ENCODE peak calls at places on chromosomes 2 and 18, in ten cellular contexts. R is ELF-1; I is anterior cingulate cortex; G is stimulated activated CD4-positive, alpha-beta T cell treated with anti-CD3 and anti-CD28 coated beads, Interleukin-15, amount 100 ng/mL, for 24 hours; O is CD4-positive, alpha-beta memory T cell; B is RKO; E is C1 segment of cervical spinal cord; W is AG04449; H is GDM1; M is activated CD4-positive, alpha-beta T cell treated with anti-CD3 and anti-CD28 coated beads, Interleukin-2, amount 50 U/mL, for 1 hour. J is an unnamed sample.

GRCh38 chr18:55833543-55833942 is 245.6 kb upstream of the TCF4 start:
- DNase-seq in G (no peak), R (peak; percentile 61), M (no peak), W (peak; percentile 94), E (no peak), H (no peak), I (no peak), B (peak; percentile 60), O (no peak), J (peak; percentile 92)

GRCh38 chr18:32769242-32770180 is 3.3 kb downstream of the KLHL14 start:
- DNase-seq in M (no peak), B (no peak), G (peak; percentile 5), E (no peak), R (peak; percentile 72), H (no peak), I (no peak), W (no peak), O (no peak), J (no peak)

GRCh38 chr2:53018830-53019425 is 748.7 kb upstream of the CHAC2 start:
- DNase-seq in H (no peak), M (no peak), O (no peak), I (no peak), W (no peak), E (no peak), R (no peak), B (no peak), G (no peak), J (no peak)

GRCh38 chr18:75618146-75618545 is 190.6 kb upstream of the SMIM21 start:
- DNase-seq in I (no peak), M (no peak), W (no peak), B (no peak), O (no peak), E (no peak), R (no peak), H (no peak), G (no peak), J (no peak)

GRCh38 chr2:231672617-231673347 is 35.5 kb upstream of the PTMA start:
- DNase-seq in B (no peak), W (no peak), G (peak; percentile 34), M (no peak), I (no peak), E (no peak), R (peak; percentile 91), O (no peak), H (peak; percentile 29), J (no peak)

GRCh38 chr2:215748446-215748845 is 264.9 kb downstream of the MREG start:
- DNase-seq in O (no peak), M (no peak), I (peak; percentile 5), W (no peak), E (peak; percentile 8), G (no peak), H (no peak), R (no peak), B (no peak), J (no peak)

GRCh38 chr2:217907266-217907665 is 95.5 kb downstream of the TNS1 start:
- DNase-seq in M (no peak), E (no peak), B (no peak), W (no peak), R (no peak), I (no peak), G (no peak), O (no peak), H (no peak), J (no peak)

GRCh38 chr2:29920130-29920577 is 1.2 kb downstream of the ALK start:
- DNase-seq in R (peak; percentile 85), H (peak; percentile 20), W (no peak), O (peak; percentile 32), M (peak; percentile 39), G (peak; percentile 69), B (no peak), I (peak; percentile 11), E (peak; percentile 26), J (no peak)

GRCh38 chr2:44596537-44597320 is 235.0 kb downstream of the CAMKMT start:
- DNase-seq in M (no peak), B (no peak), G (no peak), O (no peak), I (no peak), H (no peak), R (no peak), W (no peak), E (no peak), J (no peak)

GRCh38 chr2:10688921-10689807 is 611 bp downstream of the NOL10 start:
- DNase-seq in I (no peak), B (peak; percentile 61), M (no peak), W (no peak), E (no peak), H (no peak), R (no peak), G (peak; percentile 36), O (no peak), J (no peak)

GRCh38 chr18:51153659-51154371 is 43.7 kb downstream of the MEX3C start:
- DNase-seq in R (no peak), H (no peak), G (peak; percentile 62), I (no peak), W (no peak), B (no peak), O (peak; percentile 39), M (peak; percentile 25), E (no peak), J (no peak)

GRCh38 chr2:263774-264492 is at the start of gene SH3YL1:
- DNase-seq in R (peak; percentile 55), H (no peak), M (peak; percentile 62), B (no peak), O (peak; percentile 76), W (no peak), I (no peak), E (no peak), G (peak; percentile 57), J (no peak)

GRCh38 chr2:26612522-26613240 is 28.5 kb downstream of the CIB4 start:
- DNase-seq in O (no peak), B (no peak), E (peak; percentile 38), W (no peak), M (no peak), H (peak; percentile 25), R (no peak), G (no peak), I (no peak), J (no peak)

GRCh38 chr18:31901063-31901462 is 41.9 kb downstream of the TRAPPC8 start:
- DNase-seq in W (no peak), I (no peak), E (no peak), M (no peak), R (no peak), G (no peak), H (no peak), B (no peak), O (no peak), J (no peak)

GRCh38 chr2:37590119-37590571 is 81.3 kb downstream of the CDC42EP3 start:
- DNase-seq in B (no peak), O (no peak), E (no peak), G (no peak), I (no peak), R (no peak), W (peak; percentile 69), M (no peak), H (no peak), J (peak; percentile 87)

GRCh38 chr2:198857246-198857645 is 600.5 kb downstream of the SATB2 start:
- DNase-seq in M (no peak), B (no peak), H (no peak), E (no peak), G (no peak), R (no peak), I (no peak), W (no peak), O (no peak), J (no peak)

GRCh38 chr2:130754811-130755210 is 529 bp upstream of the AMER3 start:
- DNase-seq in M (no peak), G (no peak), R (no peak), H (no peak), I (no peak), O (no peak), E (no peak), W (no peak), B (no peak), J (no peak)

GRCh38 chr2:46942143-46942526 is 26.5 kb upstream of the MCFD2 start:
- DNase-seq in E (no peak), I (no peak), R (no peak), M (peak; percentile 69), H (no peak), G (peak; percentile 78), O (peak; percentile 79), W (no peak), B (peak; percentile 45), J (no peak)

GRCh38 chr2:48016620-48017019 is 110.3 kb upstream of the FBXO11 start:
- DNase-seq in I (no peak), W (no peak), B (no peak), M (no peak), R (no peak), E (no peak), H (no peak), G (no peak), O (no peak), J (no peak)

GRCh38 chr2:47288864-47289263 is 114.1 kb upstream of the MSH2 start:
- DNase-seq in O (no peak), H (no peak), W (peak; percentile 95), G (no peak), B (no peak), I (no peak), M (no peak), R (no peak), E (no peak), J (peak; percentile 86)

GRCh38 chr2:107809835-107810234 is 16.9 kb upstream of the RGPD4 start:
- DNase-seq in E (no peak), M (no peak), B (no peak), G (no peak), I (no peak), H (no peak), O (no peak), W (no peak), R (no peak), J (no peak)

GRCh38 chr2:110106642-110107041 is 9.0 kb downstream of the MALL start:
- DNase-seq in W (peak; percentile 40), I (no peak), B (no peak), O (no peak), R (no peak), H (no peak), E (no peak), M (no peak), G (no peak), J (peak; percentile 95)

GRCh38 chr2:18047114-18047695 is 168.7 kb downstream of the KCNS3 start:
- DNase-seq in B (no peak), M (no peak), I (no peak), H (no peak), W (no peak), O (no peak), G (no peak), E (no peak), R (no peak), J (no peak)

GRCh38 chr2:136129601-136130000 is 11.7 kb upstream of the CXCR4 start:
- DNase-seq in G (no peak), E (no peak), H (no peak), R (no peak), O (peak; percentile 86), I (no peak), M (no peak), W (no peak), B (peak; percentile 11), J (no peak)

GRCh38 chr2:138391956-138392355 is 109.6 kb upstream of the SPOPL start:
- DNase-seq in H (no peak), G (no peak), R (no peak), O (no peak), B (peak; percentile 19), I (no peak), E (no peak), W (no peak), M (no peak), J (no peak)

GRCh38 chr18:37604032-37604431 is 38.4 kb upstream of the CELF4 start:
- DNase-seq in W (no peak), H (peak; percentile 43), G (no peak), M (no peak), I (no peak), R (no peak), B (no peak), O (no peak), E (no peak), J (no peak)

GRCh38 chr2:48105848-48106247 is 199.6 kb upstream of the FBXO11 start:
- DNase-seq in R (no peak), G (no peak), H (no peak), W (no peak), O (no peak), B (no peak), I (no peak), E (no peak), M (no peak), J (no peak)

GRCh38 chr2:239927424-239927981 is 97.6 kb downstream of the NDUFA10 start:
- DNase-seq in I (no peak), W (peak; percentile 42), R (peak; percentile 33), G (peak; percentile 83), O (peak; percentile 56), M (peak; percentile 65), H (no peak), E (no peak), B (peak; percentile 92), J (peak; percentile 67)

J was measured in AG09309.